ENCODE peak calls at places on chromosomes 2 and 18, in six cellular contexts. U is WTC11, Y is K562, B is NB4, O is endothelial cell of umbilical vein, K is HCT116. I is an unnamed sample.

GRCh38 chr2:42931818-42932195 is 139.4 kb upstream of the HAAO start:
- DNase-seq in U (no peak), Y (no peak), B (no peak), O (no peak), K (no peak), I (no peak)

GRCh38 chr2:161983896-161984295 is 90.1 kb downstream of the DPP4 start:
- DNase-seq in U (no peak), Y (no peak), B (no peak), O (no peak), K (no peak), I (no peak)

GRCh38 chr2:241204490-241204889 is 16.0 kb downstream of the ANO7 start:
- DNase-seq in U (no peak), Y (no peak), B (no peak), O (no peak), K (no peak), I (no peak)

GRCh38 chr2:179417436-179417949 is 152.9 kb upstream of the SESTD1 start:
- DNase-seq in U (no peak), Y (no peak), B (no peak), O (no peak), K (no peak), I (no peak)

GRCh38 chr18:33805592-33805991 is 227.6 kb downstream of the ASXL3 start:
- DNase-seq in U (no peak), Y (no peak), B (no peak), O (no peak), K (no peak), I (no peak)

GRCh38 chr2:200600549-200601212 is 14.9 kb downstream of the AOX1 start:
- DNase-seq in U (no peak), Y (no peak), B (no peak), O (no peak), K (no peak), I (no peak)

GRCh38 chr2:240965296-240965904 is 33.0 kb upstream of the SNED1 start:
- DNase-seq in U (no peak), Y (no peak), B (peak), O (no peak), K (no peak), I (no peak)

GRCh38 chr2:27379383-27379839 is 1.1 kb downstream of the ZNF513 start:
- DNase-seq in U (no peak), Y (no peak), B (no peak), O (no peak), K (no peak), I (no peak)

GRCh38 chr2:149178626-149179025 is 140.1 kb downstream of the LYPD6B start:
- DNase-seq in U (no peak), Y (no peak), B (no peak), O (no peak), K (no peak), I (no peak)

GRCh38 chr2:128444044-128444771 is 125.5 kb upstream of the HS6ST1 start:
- DNase-seq in U (no peak), Y (no peak), B (no peak), O (no peak), K (no peak), I (no peak)

GRCh38 chr2:105744091-105744908 is 412 bp upstream of the NCK2 start:
- DNase-seq in U (peak), Y (peak), B (peak), O (peak), K (no peak), I (peak)

GRCh38 chr2:10533811-10534321 is 85.7 kb upstream of the ODC1 start:
- DNase-seq in U (no peak), Y (no peak), B (peak), O (no peak), K (no peak), I (no peak)

GRCh38 chr18:76565238-76566173 is 70.5 kb upstream of the ZNF516 start:
- DNase-seq in U (peak), Y (peak), B (peak), O (peak), K (no peak), I (no peak)

GRCh38 chr2:47945036-47945781 is 38.9 kb upstream of the FBXO11 start:
- DNase-seq in U (no peak), Y (no peak), B (no peak), O (no peak), K (no peak), I (no peak)

GRCh38 chr2:65057391-65058052 is 1.3 kb downstream of the CEP68 start:
- DNase-seq in U (no peak), Y (no peak), B (peak), O (peak), K (no peak), I (no peak)

GRCh38 chr2:20184067-20184938 is 40.6 kb downstream of the SDC1 start:
- DNase-seq in U (no peak), Y (no peak), B (peak), O (no peak), K (no peak), I (peak)

GRCh38 chr2:1744446-1745170 is at the start of gene PXDN:
- DNase-seq in U (peak), Y (no peak), B (peak), O (peak), K (no peak), I (no peak)

GRCh38 chr18:21914739-21915319 is 174.2 kb downstream of the MIB1 start:
- DNase-seq in U (peak), Y (peak), B (peak), O (peak), K (peak), I (peak)

GRCh38 chr2:135709992-135710391 is 31.7 kb upstream of the UBXN4 start:
- DNase-seq in U (peak), Y (peak), B (peak), O (peak), K (peak), I (peak)

GRCh38 chr18:75393721-75394120 is 33.8 kb downstream of the SMIM21 start:
- DNase-seq in U (no peak), Y (no peak), B (no peak), O (no peak), K (no peak), I (no peak)

GRCh38 chr2:187478719-187479118 is 30.7 kb upstream of the CALCRL start:
- DNase-seq in U (no peak), Y (no peak), B (no peak), O (no peak), K (no peak), I (no peak)

GRCh38 chr2:54454922-54455583 is 1.1 kb upstream of the SPTBN1 start:
- DNase-seq in U (peak), Y (no peak), B (no peak), O (peak), K (no peak), I (no peak)

GRCh38 chr2:224449212-224450147 is 47.6 kb upstream of the FAM124B start:
- DNase-seq in U (no peak), Y (no peak), B (peak), O (peak), K (peak), I (peak)

GRCh38 chr2:31812051-31812798 is 198.6 kb downstream of the MEMO1 start:
- DNase-seq in U (no peak), Y (peak), B (peak), O (no peak), K (no peak), I (peak)

GRCh38 chr18:70322928-70323327 is 34.1 kb downstream of the SOCS6 start:
- DNase-seq in U (no peak), Y (no peak), B (no peak), O (no peak), K (no peak), I (peak)

GRCh38 chr18:60534539-60534938 is 162.0 kb upstream of the MC4R start:
- DNase-seq in U (no peak), Y (no peak), B (no peak), O (no peak), K (no peak), I (no peak)

GRCh38 chr2:117771969-117772630 is 42.4 kb upstream of the DDX18 start:
- DNase-seq in U (no peak), Y (no peak), B (peak), O (peak), K (peak), I (peak)
- TF ChIP-seq CTCF in U (peak), Y (no peak), B (peak), O (no peak), K (peak), I (peak)

GRCh38 chr2:61905372-61906186 is at the start of gene COMMD1:
- DNase-seq in U (peak), Y (peak), B (peak), O (peak), K (no peak), I (peak)
- TF ChIP-seq MAX in U (peak), Y (peak), B (peak), O (peak), K (peak), I (peak)

DNA sequence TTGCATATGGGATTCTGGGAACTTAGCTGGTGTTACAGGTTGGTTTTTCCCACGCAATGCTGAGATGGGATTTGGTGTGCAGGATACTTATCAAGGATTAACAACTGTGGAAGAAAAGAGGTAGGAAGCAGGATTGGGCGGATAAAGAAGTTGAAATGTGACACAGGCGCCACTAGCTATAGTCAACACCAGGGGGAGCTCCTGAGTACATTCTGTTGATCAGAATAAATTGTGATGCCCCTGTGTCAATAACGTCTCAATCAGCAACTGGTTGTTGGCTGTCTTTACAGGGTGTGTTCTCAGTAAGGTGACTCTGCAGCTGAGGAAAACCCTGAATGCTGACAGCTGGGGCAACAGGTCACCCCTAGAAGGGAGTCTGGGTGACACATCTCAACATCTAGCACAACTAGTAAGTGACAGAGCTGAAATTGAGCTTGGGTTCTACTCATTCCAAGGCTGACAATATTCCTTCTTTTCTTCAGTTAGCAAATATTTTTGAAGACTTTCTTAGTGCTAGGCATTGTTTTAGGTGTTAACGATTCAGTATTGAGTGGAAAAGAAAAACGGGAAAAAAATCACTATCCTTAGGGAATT is 143.0 kb downstream of the ARL6IP6 start:
- DNase-seq in U (peak), Y (peak), B (peak), O (peak), K (peak), I (peak)
- TF ChIP-seq CTCF in U (peak), Y (peak), B (peak), O (peak), K (peak), I (peak)

GRCh38 chr2:171403181-171403580 is 30.6 kb downstream of the METTL8 start:
- DNase-seq in U (no peak), Y (no peak), B (no peak), O (peak), K (no peak), I (no peak)
- TF ChIP-seq MAX in U (no peak), Y (no peak), B (no peak), O (no peak), K (no peak), I (no peak)

DNA sequence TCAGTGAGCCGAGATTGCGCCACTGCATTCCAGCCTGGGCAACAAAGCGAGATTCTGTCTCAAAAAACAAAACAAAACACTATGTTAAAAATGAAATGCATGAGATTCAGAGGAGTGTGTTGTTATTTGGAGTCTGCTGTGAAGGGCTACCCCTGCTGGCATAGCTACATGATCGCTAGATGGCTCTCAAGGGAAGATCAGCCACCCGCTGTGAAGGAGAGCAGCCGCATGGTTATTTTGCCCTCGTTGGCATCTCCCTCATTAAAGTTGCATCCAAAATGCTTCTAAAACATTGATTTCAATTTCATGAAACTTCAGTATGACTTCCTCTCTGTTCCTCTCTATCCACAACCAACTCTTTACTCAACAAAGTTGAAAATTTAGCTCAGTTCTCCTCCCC is 54.8 kb upstream of the NDUFV2 start:
- DNase-seq in U (no peak), Y (no peak), B (no peak), O (no peak), K (no peak), I (no peak)
- TF ChIP-seq CTCF in U (no peak), Y (no peak), B (no peak), O (no peak), K (no peak), I (no peak)

GRCh38 chr2:11873766-11874165 is 127.3 kb downstream of the LPIN1 start:
- DNase-seq in U (no peak), Y (no peak), B (peak), O (no peak), K (no peak), I (no peak)

GRCh38 chr2:11873346-11873745 is 126.9 kb downstream of the LPIN1 start:
- DNase-seq in U (no peak), Y (no peak), B (peak), O (no peak), K (no peak), I (no peak)

GRCh38 chr2:11872948-11873269 is 126.5 kb downstream of the LPIN1 start:
- DNase-seq in U (no peak), Y (no peak), B (no peak), O (no peak), K (no peak), I (no peak)

GRCh38 chr2:11871421-11871820 is 125.0 kb downstream of the LPIN1 start:
- DNase-seq in U (no peak), Y (no peak), B (no peak), O (no peak), K (no peak), I (no peak)

DNA sequence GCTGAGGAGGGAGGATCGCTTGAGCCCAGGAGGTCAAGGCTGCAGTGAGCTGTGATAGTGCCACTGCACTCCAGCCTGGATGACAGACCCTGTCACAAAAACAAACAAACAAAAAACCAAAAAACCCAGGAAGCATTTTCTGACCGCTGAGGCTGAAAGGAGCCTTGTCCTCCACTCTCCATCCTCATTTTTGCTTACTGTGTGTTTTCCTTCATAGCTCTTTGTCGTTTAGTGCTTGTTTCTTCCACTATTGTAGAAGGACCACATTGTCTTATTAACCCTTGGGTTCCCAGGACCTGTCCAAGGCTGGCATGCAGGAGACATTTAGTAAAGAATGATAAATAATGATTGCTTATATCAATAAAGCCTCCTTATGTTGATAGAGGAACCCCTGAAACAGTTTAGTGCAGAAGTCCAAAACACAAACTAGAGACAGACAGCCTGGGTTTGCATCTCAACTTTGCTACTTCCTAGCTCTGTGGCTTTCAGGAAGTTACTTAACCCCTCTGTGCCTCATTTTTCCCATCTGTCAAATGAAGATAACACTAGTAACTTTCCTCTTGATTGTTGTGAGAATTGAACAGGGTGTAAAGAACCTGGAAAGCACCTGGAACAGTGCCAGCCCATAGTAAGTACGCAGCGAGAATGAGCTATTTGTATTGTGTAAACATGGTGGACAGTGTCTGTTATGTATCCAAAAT is 126.0 kb downstream of the LPIN1 start:
- DNase-seq in U (no peak), Y (no peak), B (no peak), O (peak), K (no peak), I (no peak)
- TF ChIP-seq MAX in U (no peak), Y (no peak), B (no peak), O (no peak), K (no peak), I (no peak)

GRCh38 chr2:208150094-208150493 is 4.1 kb upstream of the CRYGB start:
- DNase-seq in U (no peak), Y (no peak), B (no peak), O (no peak), K (no peak), I (no peak)

GRCh38 chr2:208147759-208148158 is 1.8 kb upstream of the CRYGB start:
- DNase-seq in U (no peak), Y (no peak), B (no peak), O (no peak), K (no peak), I (no peak)

GRCh38 chr2:208150956-208151355 is 5.0 kb upstream of the CRYGB start:
- DNase-seq in U (no peak), Y (no peak), B (no peak), O (no peak), K (no peak), I (no peak)

GRCh38 chr2:208147008-208147407 is 1.1 kb upstream of the CRYGB start:
- DNase-seq in U (no peak), Y (no peak), B (no peak), O (no peak), K (no peak), I (no peak)

GRCh38 chr2:208148803-208149202 is 2.8 kb upstream of the CRYGB start:
- DNase-seq in U (no peak), Y (no peak), B (no peak), O (no peak), K (no peak), I (no peak)
- TF ChIP-seq CTCF in U (no peak), Y (no peak), B (peak), O (no peak), K (no peak), I (no peak)

DNA sequence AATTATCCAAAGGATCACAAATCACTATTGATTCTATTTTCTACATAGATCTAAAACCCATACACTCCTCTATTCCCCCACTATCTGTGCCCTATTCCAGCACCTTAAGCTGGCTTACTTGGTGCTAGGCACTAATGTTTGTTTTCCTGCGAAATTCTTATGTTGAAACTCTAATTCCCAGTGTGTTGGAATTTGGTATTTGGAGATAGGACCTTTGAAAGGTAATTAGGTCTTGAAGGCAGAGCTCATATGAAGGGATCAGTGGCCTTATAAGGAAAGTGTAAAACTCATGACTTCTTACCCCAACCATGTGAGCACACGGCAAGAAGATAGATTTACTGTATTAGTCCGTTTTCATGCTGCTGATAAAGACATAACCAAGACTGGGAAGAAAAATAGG is 10.6 kb upstream of the LRATD1 start:
- DNase-seq in U (no peak), Y (no peak), B (no peak), O (no peak), K (no peak), I (no peak)
- TF ChIP-seq MAX in U (no peak), Y (no peak), B (no peak), O (no peak), K (no peak), I (no peak)

DNA sequence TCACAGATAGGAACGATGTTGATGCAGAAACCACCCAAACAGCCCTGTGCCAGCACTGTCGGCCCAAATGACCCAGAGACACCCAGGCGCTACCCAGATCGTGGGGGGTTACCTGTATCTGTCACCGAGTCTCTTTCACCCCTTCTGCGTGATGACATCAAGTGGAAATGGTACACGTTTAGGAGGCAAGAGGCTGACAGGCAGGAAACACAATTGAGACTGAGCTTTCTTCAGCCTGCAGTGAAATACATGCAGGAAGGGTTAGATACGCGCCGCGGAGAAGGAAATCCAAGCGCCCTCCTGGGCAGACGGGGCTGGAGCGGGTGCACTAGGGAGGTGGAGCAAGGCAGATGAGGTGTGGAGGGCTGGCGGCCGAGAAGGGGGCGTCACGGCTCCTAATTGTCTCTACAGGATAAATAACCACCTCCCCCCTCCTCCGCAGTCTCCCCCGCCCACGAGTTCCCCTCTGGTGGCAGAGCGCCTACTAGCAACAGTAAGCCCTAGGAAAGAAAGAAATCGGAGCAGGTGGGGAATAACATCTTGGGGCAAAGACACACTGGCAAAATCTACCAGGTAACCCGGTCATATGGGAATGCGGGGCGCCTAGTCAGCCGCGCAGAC is at the start of gene RNF152:
- DNase-seq in U (peak), Y (no peak), B (no peak), O (peak), K (no peak), I (peak)
- TF ChIP-seq CTCF in U (no peak), Y (no peak), B (no peak), O (no peak), K (no peak), I (no peak)

I was measured in A549.